ENCODE peak calls at places on chromosomes 12 and 14, in four cellular contexts. One of them, this sample, is unnamed.

GRCh38 chr14:88983755-88984154 is 159.3 kb downstream of the TTC8 start:
- DNase-seq in K562: no peak
- DNase-seq in SK-N-SH: no peak
- DNase-seq in GM12878: no peak
- DNase-seq in this sample: no peak

GRCh38 chr12:53623986-53624385 is 2.2 kb downstream of the ATF7 start:
- DNase-seq in GM12878: no peak
- DNase-seq in SK-N-SH: no peak
- DNase-seq in K562: no peak
- DNase-seq in this sample: peak

GRCh38 chr12:39538679-39539104 is 80.9 kb downstream of the ABCD2 start:
- DNase-seq in GM12878: no peak
- DNase-seq in K562: peak
- DNase-seq in SK-N-SH: no peak
- DNase-seq in this sample: no peak

GRCh38 chr12:2944401-2945047 is 14.7 kb upstream of the TEAD4 start:
- DNase-seq in SK-N-SH: peak
- DNase-seq in K562: peak
- DNase-seq in GM12878: peak
- DNase-seq in this sample: peak

GRCh38 chr14:101068293-101068957 is 164.9 kb upstream of the RTL1 start:
- DNase-seq in SK-N-SH: no peak
- DNase-seq in K562: no peak
- DNase-seq in GM12878: no peak
- DNase-seq in this sample: no peak

GRCh38 chr12:111438501-111438900 is 32.8 kb downstream of the SH2B3 start:
- DNase-seq in GM12878: no peak
- DNase-seq in SK-N-SH: no peak
- DNase-seq in K562: no peak
- DNase-seq in this sample: no peak

GRCh38 chr14:79278798-79279644 is 932.3 kb downstream of the DIO2 start:
- DNase-seq in SK-N-SH: peak
- DNase-seq in GM12878: no peak
- DNase-seq in K562: no peak
- DNase-seq in this sample: peak

GRCh38 chr12:92538970-92539749 is 163.6 kb upstream of the PLEKHG7 start:
- DNase-seq in GM12878: peak
- DNase-seq in SK-N-SH: no peak
- DNase-seq in K562: no peak
- DNase-seq in this sample: no peak

GRCh38 chr14:71380271-71380670 is 473.0 kb downstream of the PCNX1 start:
- DNase-seq in GM12878: no peak
- DNase-seq in K562: no peak
- DNase-seq in SK-N-SH: no peak
- DNase-seq in this sample: no peak

GRCh38 chr14:68195126-68195525 is 375.5 kb downstream of the RAD51B start:
- DNase-seq in GM12878: no peak
- DNase-seq in K562: no peak
- DNase-seq in SK-N-SH: no peak
- DNase-seq in this sample: peak

GRCh38 chr12:94047781-94048567 is 100.4 kb upstream of the PLXNC1 start:
- DNase-seq in SK-N-SH: no peak
- DNase-seq in GM12878: peak
- DNase-seq in K562: no peak
- DNase-seq in this sample: no peak

GRCh38 chr12:75592086-75592485 is 80.7 kb upstream of the KRR1 start:
- DNase-seq in SK-N-SH: no peak
- DNase-seq in K562: no peak
- DNase-seq in GM12878: no peak
- DNase-seq in this sample: no peak

GRCh38 chr12:13602217-13602616 is 379.2 kb downstream of the GRIN2B start:
- DNase-seq in K562: no peak
- DNase-seq in GM12878: no peak
- DNase-seq in SK-N-SH: no peak
- DNase-seq in this sample: no peak

GRCh38 chr12:95764848-95765247 is 25.7 kb downstream of the NTN4 start:
- DNase-seq in GM12878: no peak
- DNase-seq in SK-N-SH: no peak
- DNase-seq in K562: no peak
- DNase-seq in this sample: no peak

GRCh38 chr14:71594828-71595227 is 337.4 kb upstream of the RGS6 start:
- DNase-seq in K562: no peak
- DNase-seq in GM12878: no peak
- DNase-seq in SK-N-SH: no peak
- DNase-seq in this sample: no peak

GRCh38 chr12:111384596-111384995 is 15.7 kb upstream of the PHETA1 start:
- DNase-seq in GM12878: no peak
- DNase-seq in K562: no peak
- DNase-seq in SK-N-SH: no peak
- DNase-seq in this sample: no peak

GRCh38 chr14:54169254-54169924 is 212.8 kb upstream of the BMP4 start:
- DNase-seq in K562: no peak
- DNase-seq in GM12878: no peak
- DNase-seq in SK-N-SH: no peak
- DNase-seq in this sample: no peak

GRCh38 chr12:116969615-116970575 is 59.1 kb downstream of the FBXW8 start:
- DNase-seq in K562: no peak
- DNase-seq in SK-N-SH: peak
- DNase-seq in GM12878: no peak
- DNase-seq in this sample: no peak

GRCh38 chr12:116642101-116642500 is 82.9 kb downstream of the MAP1LC3B2 start:
- DNase-seq in SK-N-SH: no peak
- DNase-seq in GM12878: no peak
- DNase-seq in K562: no peak
- DNase-seq in this sample: no peak

GRCh38 chr12:74538491-74539258 is 1.0 kb downstream of the ATXN7L3B start:
- DNase-seq in SK-N-SH: peak
- DNase-seq in K562: peak
- DNase-seq in GM12878: no peak
- DNase-seq in this sample: no peak

GRCh38 chr12:15152456-15152855 is 68.8 kb downstream of the RERG start:
- DNase-seq in GM12878: no peak
- DNase-seq in K562: no peak
- DNase-seq in SK-N-SH: no peak
- DNase-seq in this sample: no peak

GRCh38 chr14:92890830-92891598 is 31.9 kb upstream of the CHGA start:
- DNase-seq in K562: no peak
- DNase-seq in GM12878: no peak
- DNase-seq in SK-N-SH: no peak
- DNase-seq in this sample: no peak

GRCh38 chr12:15216036-15216889 is 5.0 kb downstream of the RERG start:
- DNase-seq in GM12878: no peak
- DNase-seq in K562: no peak
- DNase-seq in SK-N-SH: no peak
- DNase-seq in this sample: no peak

GRCh38 chr12:3967556-3968160 is 94.5 kb upstream of the PARP11 start:
- DNase-seq in GM12878: no peak
- DNase-seq in K562: no peak
- DNase-seq in SK-N-SH: no peak
- DNase-seq in this sample: peak

GRCh38 chr12:109020750-109021380 is at the start of gene SVOP:
- DNase-seq in SK-N-SH: peak
- DNase-seq in K562: peak
- DNase-seq in GM12878: no peak
- DNase-seq in this sample: peak

GRCh38 chr12:130494736-130495135 is 157.0 kb downstream of the PIWIL1 start:
- DNase-seq in K562: no peak
- DNase-seq in SK-N-SH: no peak
- DNase-seq in GM12878: no peak
- DNase-seq in this sample: no peak

GRCh38 chr12:68163546-68164210 is 4.1 kb upstream of the IFNG start:
- DNase-seq in SK-N-SH: no peak
- DNase-seq in GM12878: peak
- DNase-seq in K562: no peak
- DNase-seq in this sample: no peak

GRCh38 chr12:68157295-68157871 is 2.2 kb downstream of the IFNG start:
- DNase-seq in K562: no peak
- DNase-seq in GM12878: no peak
- DNase-seq in SK-N-SH: no peak
- DNase-seq in this sample: no peak

GRCh38 chr12:68162374-68162773 is 2.8 kb upstream of the IFNG start:
- DNase-seq in K562: no peak
- DNase-seq in SK-N-SH: no peak
- DNase-seq in GM12878: no peak
- DNase-seq in this sample: no peak

GRCh38 chr12:68158427-68158826 is 1.1 kb downstream of the IFNG start:
- DNase-seq in K562: peak
- DNase-seq in SK-N-SH: no peak
- DNase-seq in GM12878: no peak
- DNase-seq in this sample: no peak

GRCh38 chr12:68159681-68160304 is at the start of gene IFNG:
- DNase-seq in SK-N-SH: no peak
- DNase-seq in GM12878: peak
- DNase-seq in K562: no peak
- DNase-seq in this sample: no peak
- TF ChIP-seq SMC3 in SK-N-SH: no peak
- TF ChIP-seq SMC3 in GM12878: no peak
- TF ChIP-seq SMC3 in K562: no peak
- TF ChIP-seq SMC3 in this sample: no peak

DNA sequence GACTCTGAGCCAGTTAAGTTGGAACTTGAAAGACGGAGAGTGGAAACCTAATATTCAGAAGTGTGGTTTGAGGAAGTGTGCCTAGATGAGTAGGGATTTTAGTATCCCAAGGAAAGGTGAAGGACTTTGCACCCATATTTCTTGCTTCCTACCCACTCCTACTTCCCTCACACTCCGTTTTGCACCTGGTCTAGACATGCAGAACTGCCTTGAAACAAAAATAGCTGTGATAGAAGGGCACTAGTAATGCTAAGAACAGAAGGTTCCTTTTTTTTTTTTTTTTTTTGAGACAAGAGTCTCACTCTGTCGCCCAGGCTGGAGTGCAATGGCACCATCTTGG is 732 bp upstream of the ARF3 start:
- DNase-seq in GM12878: no peak
- DNase-seq in K562: no peak
- DNase-seq in SK-N-SH: no peak
- DNase-seq in this sample: no peak
- TF ChIP-seq ZBTB33 in GM12878: no peak
- TF ChIP-seq ZBTB33 in K562: no peak
- TF ChIP-seq ZBTB33 in SK-N-SH: no peak
- TF ChIP-seq ZBTB33 in this sample: no peak

GRCh38 chr14:65251213-65251612 is 148.9 kb upstream of the MAX start:
- DNase-seq in SK-N-SH: no peak
- DNase-seq in K562: no peak
- DNase-seq in GM12878: no peak
- DNase-seq in this sample: no peak
- TF ChIP-seq SMC3 in SK-N-SH: no peak
- TF ChIP-seq SMC3 in K562: no peak
- TF ChIP-seq SMC3 in GM12878: no peak
- TF ChIP-seq SMC3 in this sample: no peak

DNA sequence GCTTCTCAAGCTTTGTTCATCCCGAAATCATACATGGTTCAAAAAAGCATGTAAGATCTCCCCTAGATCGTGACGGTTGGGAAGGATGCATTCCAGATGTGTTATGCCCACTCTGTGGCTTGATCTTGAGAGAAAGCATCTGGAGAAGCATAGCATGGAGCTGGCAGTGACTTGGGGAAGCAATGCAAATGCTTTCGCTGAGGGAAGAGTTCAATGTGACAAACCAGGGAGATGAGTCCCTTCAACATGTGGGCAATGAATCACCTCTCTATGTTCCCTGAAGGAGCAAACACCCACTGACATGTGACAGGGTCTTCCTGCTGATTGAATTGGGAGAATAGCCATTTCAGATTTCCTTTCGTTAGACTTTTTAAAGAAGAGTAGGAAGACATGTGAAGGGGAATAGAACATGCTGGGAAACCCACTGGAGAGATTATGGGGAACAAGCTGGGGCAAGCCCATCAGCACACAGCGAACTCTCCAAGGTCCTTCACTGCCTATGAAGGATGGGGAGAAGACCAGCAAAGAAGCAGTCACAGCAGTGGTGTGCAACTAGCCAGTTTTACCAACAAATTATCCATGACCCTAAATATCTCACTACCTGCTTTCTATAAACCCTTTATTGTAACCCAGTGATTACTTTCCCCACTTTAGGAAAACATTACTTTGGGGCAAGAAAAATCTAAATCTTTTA is 35.1 kb downstream of the KITLG start:
- DNase-seq in GM12878: no peak
- DNase-seq in K562: no peak
- DNase-seq in SK-N-SH: no peak
- DNase-seq in this sample: no peak
- TF ChIP-seq ZBTB33 in GM12878: no peak
- TF ChIP-seq ZBTB33 in K562: no peak
- TF ChIP-seq ZBTB33 in SK-N-SH: no peak
- TF ChIP-seq ZBTB33 in this sample: no peak

GRCh38 chr12:68001486-68002466 is 12.5 kb downstream of the IFNG-AS1 start:
- DNase-seq in K562: peak
- DNase-seq in GM12878: no peak
- DNase-seq in SK-N-SH: no peak
- DNase-seq in this sample: no peak
- TF ChIP-seq SMC3 in K562: no peak
- TF ChIP-seq SMC3 in GM12878: peak
- TF ChIP-seq SMC3 in SK-N-SH: no peak
- TF ChIP-seq SMC3 in this sample: no peak

GRCh38 chr14:39203659-39204606 is 28.9 kb downstream of the PNN start:
- DNase-seq in GM12878: no peak
- DNase-seq in K562: peak
- DNase-seq in SK-N-SH: no peak
- DNase-seq in this sample: peak
- TF ChIP-seq ZBTB33 in GM12878: no peak
- TF ChIP-seq ZBTB33 in K562: no peak
- TF ChIP-seq ZBTB33 in SK-N-SH: no peak
- TF ChIP-seq ZBTB33 in this sample: no peak

DNA sequence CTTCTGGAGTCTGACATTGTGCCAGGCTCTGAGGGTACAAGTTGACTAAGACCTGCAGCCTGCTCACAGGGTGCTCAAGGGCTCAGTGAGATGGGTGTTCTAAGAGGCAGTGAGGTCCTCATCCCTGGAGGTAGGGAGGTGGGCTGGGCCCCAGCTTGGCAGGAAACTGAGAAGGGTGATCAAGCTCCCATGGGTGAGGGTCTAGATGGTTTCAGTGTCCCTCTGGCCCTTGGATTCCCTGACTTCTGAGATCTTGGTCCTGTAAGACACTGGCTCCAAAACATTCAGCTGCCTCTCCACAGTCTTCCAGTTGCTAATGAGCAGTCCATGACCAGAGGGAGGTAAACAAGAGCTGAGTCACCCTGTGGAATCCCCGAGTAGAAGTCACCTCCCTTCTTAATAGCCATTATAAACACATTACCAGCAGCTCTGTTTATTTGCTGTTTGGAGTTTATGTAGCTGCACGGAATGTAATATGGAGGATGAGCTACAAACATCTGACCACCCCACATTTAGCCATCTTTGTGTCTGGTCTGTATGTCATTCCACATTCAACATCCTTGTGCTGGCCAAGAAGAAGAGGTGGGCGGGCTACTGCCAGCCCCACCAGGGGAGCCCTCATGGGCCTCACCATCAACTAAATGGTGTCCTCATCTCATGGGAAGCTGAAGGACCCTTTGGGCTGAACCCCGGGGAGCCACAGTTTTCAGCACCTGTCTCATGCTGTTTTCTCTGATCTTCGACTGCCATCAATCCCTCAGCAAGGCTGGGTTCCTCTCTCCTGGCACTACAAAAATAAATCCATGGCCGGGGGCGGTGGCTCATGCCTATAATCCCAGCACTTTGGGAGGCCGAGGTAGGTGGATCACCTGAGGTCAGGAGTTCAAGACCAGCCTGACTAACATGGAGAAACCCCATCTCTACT is 37.2 kb upstream of the BDKRB2 start:
- DNase-seq in K562: no peak
- DNase-seq in GM12878: no peak
- DNase-seq in SK-N-SH: no peak
- DNase-seq in this sample: no peak
- TF ChIP-seq SMC3 in K562: no peak
- TF ChIP-seq SMC3 in GM12878: no peak
- TF ChIP-seq SMC3 in SK-N-SH: no peak
- TF ChIP-seq SMC3 in this sample: no peak

This sample was measured in HepG2.